ENCODE peak calls at places on chromosomes 7 and 10, in ten cellular contexts. W is IMR-90, B is tibial nerve, L is breast epithelium, J is ovary, Q is body of pancreas, R is upper lobe of left lung, N is stomach, E is HCT116, M is testis. I is an unnamed sample.

GRCh38 chr10:2949948-2950354 is 117.4 kb upstream of the PFKP start:
- DNase-seq in W (peak; percentile 28), B (no peak), L (no peak), J (no peak), Q (no peak), R (no peak), N (no peak), E (no peak), M (no peak), I (no peak)

GRCh38 chr7:102313997-102314780 is 27.5 kb downstream of the SH2B2 start:
- DNase-seq in W (no peak), B (no peak), L (no peak), J (no peak), Q (no peak), R (no peak), N (no peak), E (no peak), M (no peak), I (no peak)

GRCh38 chr7:7732566-7733290 is 14.3 kb upstream of the RPA3 start:
- DNase-seq in W (peak; percentile 16), B (no peak), L (no peak), J (no peak), Q (no peak), R (no peak), N (no peak), E (no peak), M (no peak), I (no peak)

GRCh38 chr7:117715784-117716445 is 157.3 kb downstream of the CTTNBP2 start:
- DNase-seq in W (peak; percentile 75), B (no peak), L (no peak), J (no peak), Q (peak; percentile 62), R (peak; percentile 42), N (no peak), E (peak; percentile 26), M (peak; percentile 60), I (no peak)

GRCh38 chr10:98253499-98253898 is 14.5 kb downstream of the LOXL4 start:
- DNase-seq in W (no peak), B (no peak), L (no peak), J (no peak), Q (no peak), R (no peak), N (no peak), E (no peak), M (no peak), I (no peak)

GRCh38 chr10:14648936-14649335 is 125.8 kb downstream of the FAM107B start:
- DNase-seq in W (no peak), B (no peak), L (no peak), J (no peak), Q (no peak), R (no peak), N (no peak), E (no peak), M (no peak), I (no peak)

GRCh38 chr7:92667816-92668540 is 77.8 kb upstream of the FAM133B start:
- DNase-seq in W (peak; percentile 83), B (no peak), L (no peak), J (no peak), Q (no peak), R (no peak), N (no peak), E (no peak), M (no peak), I (no peak)

GRCh38 chr7:39733881-39734571 is 110.7 kb downstream of the RALA start:
- DNase-seq in W (peak; percentile 93), B (no peak), L (no peak), J (no peak), Q (no peak), R (no peak), N (no peak), E (no peak), M (no peak), I (no peak)

GRCh38 chr7:134932707-134933370 is 53.5 kb upstream of the AGBL3 start:
- DNase-seq in W (peak; percentile 37), B (no peak), L (no peak), J (no peak), Q (no peak), R (no peak), N (no peak), E (no peak), M (no peak), I (peak; percentile 57)

DNA sequence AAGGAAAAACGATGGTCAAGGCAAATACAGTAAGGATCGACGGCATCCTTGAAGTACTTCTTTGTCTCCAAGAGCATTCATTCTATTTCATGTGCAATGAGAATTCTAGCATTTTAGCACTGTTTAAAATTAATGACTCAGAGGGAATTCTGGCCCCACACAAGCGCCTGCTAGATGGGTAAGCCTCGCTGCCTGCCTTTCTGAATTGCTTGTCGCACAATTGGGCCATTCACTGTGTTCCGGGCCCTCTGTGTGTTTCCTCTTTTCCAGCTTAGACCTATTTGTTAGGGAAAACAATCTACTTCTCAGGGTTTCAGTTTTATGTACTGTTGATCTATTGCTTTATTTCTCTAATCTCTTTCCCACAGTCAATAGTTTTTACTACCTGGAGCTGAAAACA is 204.7 kb upstream of the ZNF32 start:
- DNase-seq in W (no peak), B (no peak), L (no peak), J (no peak), Q (no peak), R (no peak), N (no peak), E (no peak), M (no peak), I (no peak)
- H3K36me3 ChIP-seq in W (no peaks in the 10 kb centered on the region), B (no peaks in the 10 kb centered on the region), L (no peaks in the 10 kb centered on the region), J (no peaks in the 10 kb centered on the region), Q (no peaks in the 10 kb centered on the region), R (no peaks in the 10 kb centered on the region), N (no peaks in the 10 kb centered on the region), E (no peaks in the 10 kb centered on the region), M (no peaks in the 10 kb centered on the region), I (no peaks in the 10 kb centered on the region)

GRCh38 chr10:130135676-130136213 is 446 bp upstream of the GLRX3 start:
- DNase-seq in W (no peak), B (no peak), L (no peak), J (no peak), Q (no peak), R (no peak), N (no peak), E (no peak), M (no peak), I (no peak)

GRCh38 chr10:130137659-130138478 is 1.7 kb downstream of the GLRX3 start:
- DNase-seq in W (no peak), B (no peak), L (no peak), J (no peak), Q (no peak), R (no peak), N (no peak), E (no peak), M (no peak), I (no peak)

GRCh38 chr10:130137077-130137448 is 872 bp downstream of the GLRX3 start:
- DNase-seq in W (peak; percentile 48), B (no peak), L (no peak), J (no peak), Q (no peak), R (no peak), N (no peak), E (no peak), M (no peak), I (no peak)

GRCh38 chr10:130138479-130138866 is 2.3 kb downstream of the GLRX3 start:
- DNase-seq in W (peak; percentile 69), B (no peak), L (no peak), J (no peak), Q (peak; percentile 31), R (peak; percentile 84), N (no peak), E (peak; percentile 44), M (no peak), I (no peak)

DNA sequence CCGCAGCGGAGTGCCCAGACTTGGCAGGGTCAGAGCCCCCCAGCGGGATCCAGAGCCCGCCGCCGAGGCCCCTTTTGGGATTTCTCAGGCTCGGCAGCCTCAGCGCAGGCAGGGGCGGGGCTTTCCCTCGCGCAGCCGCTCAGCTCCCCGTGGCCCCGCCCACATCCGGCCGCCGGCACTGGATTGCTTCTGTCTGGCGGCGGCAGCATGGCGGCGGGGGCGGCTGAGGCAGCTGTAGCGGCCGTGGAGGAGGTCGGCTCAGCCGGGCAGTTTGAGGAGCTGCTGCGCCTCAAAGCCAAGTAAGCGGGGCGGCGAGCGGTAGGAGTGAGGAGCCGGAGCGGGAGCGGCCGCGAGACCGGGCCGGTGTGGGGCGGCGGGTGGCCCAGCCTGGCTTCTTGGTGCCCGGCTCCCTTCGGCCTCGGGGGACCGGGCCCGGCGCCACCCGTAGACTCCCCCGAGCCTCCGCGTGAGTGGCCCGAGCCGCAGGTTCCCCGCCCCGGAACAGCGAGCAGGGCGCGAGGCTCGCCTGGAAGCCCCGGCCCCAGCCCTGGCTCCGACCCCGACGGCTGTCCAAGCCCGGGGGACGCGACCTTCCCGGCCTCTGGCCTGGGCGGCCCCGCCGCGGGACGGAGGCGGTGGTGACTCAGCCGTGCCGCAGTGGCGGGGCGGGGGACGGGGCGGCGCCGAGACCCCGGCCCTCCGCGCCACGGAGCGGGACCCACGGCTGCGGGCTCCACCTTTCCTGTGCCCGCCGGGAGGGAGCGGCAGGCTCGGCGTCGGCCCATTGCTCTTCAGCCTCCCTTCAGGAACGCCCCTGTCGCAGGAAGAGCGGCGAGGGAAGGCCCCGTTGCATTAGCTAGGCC is at the start of gene GLRX3:
- DNase-seq in W (peak; percentile 71), B (peak; percentile 84), L (peak; percentile 82), J (peak; percentile 88), Q (peak; percentile 90), R (peak; percentile 90), N (peak; percentile 92), E (peak; percentile 3), M (peak; percentile 93), I (peak; percentile 93)
- TF ChIP-seq POLR2A in W (peak; percentile 81), B (no peak), L (peak; percentile 14), J (peak; percentile 46), Q (peak; percentile 59), R (peak; percentile 85), N (no peak), E (no peak), M (no peak), I (peak; percentile 72)

GRCh38 chr7:45324683-45325237 is 167.2 kb downstream of the RAMP3 start:
- DNase-seq in W (no peak), B (no peak), L (no peak), J (no peak), Q (no peak), R (no peak), N (no peak), E (no peak), M (no peak), I (no peak)

GRCh38 chr7:45328397-45329080 is 170.9 kb downstream of the RAMP3 start:
- DNase-seq in W (no peak), B (no peak), L (no peak), J (no peak), Q (no peak), R (no peak), N (no peak), E (no peak), M (no peak), I (peak; percentile 61)

DNA sequence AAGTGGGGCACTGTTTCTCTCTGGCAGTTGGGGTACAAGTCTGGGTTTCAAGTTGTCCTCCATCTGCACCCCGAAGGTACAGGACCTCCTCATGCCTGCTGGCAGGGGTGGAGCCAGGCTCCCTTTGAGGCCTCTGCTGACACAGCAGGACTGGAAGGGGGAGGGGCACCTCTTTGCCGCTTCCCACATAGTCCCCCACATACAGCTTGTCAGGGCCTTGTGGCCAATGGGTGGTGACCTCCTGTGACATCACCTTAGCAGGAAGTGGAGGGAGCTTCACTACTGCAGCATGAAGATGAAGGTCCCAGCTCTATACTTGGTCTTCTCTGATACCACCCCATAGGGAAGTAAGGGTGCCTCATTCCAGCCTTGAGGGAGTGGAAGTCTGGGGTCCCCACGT is 167.8 kb downstream of the RAMP3 start:
- DNase-seq in W (no peak), B (no peak), L (no peak), J (no peak), Q (no peak), R (no peak), N (no peak), E (no peak), M (no peak), I (no peak)
- TF ChIP-seq CTCF in W (no peak), B (no peak), L (no peak), J (no peak), Q (no peak), R (no peak), N (no peak), E (no peak), M (no peak), I (no peak)

GRCh38 chr7:100358857-100359212 is 918 bp downstream of the PILRB start:
- DNase-seq in W (no peak), B (no peak), L (no peak), J (no peak), Q (no peak), R (peak; percentile 10), N (no peak), E (no peak), M (no peak), I (no peak)
- H3K36me3 ChIP-seq in W (peaks cover 68% of the 10 kb centered on the region), B (peaks cover 44% of the 10 kb centered on the region), L (peaks cover 12% of the 10 kb centered on the region), J (no peaks in the 10 kb centered on the region), Q (peaks cover 22% of the 10 kb centered on the region), R (peaks cover 31% of the 10 kb centered on the region), N (peaks cover 100% of the 10 kb centered on the region), E (peaks cover 40% of the 10 kb centered on the region), M (no peaks in the 10 kb centered on the region), I (peaks cover 99% of the 10 kb centered on the region)

I was measured in heart left ventricle.